ENCODE peak calls at places on chromosomes 6 and 20, in five cellular contexts. One of them, this sample, is unnamed. For H3K27me3 and H3K36me3, the result is how much of the 10 kb centered on the place peaks cover.

GRCh38 chr20:64154590-64155257 is 9.5 kb upstream of the MYT1 start:
- DNase-seq in aorta: no peak
- DNase-seq in GM12878: no peak
- DNase-seq in fibroblast of lung: no peak
- DNase-seq in GM23248: no peak
- DNase-seq in this sample: peak

GRCh38 chr20:20446613-20447012 is 78.7 kb downstream of the INSM1 start:
- DNase-seq in fibroblast of lung: no peak
- DNase-seq in GM23248: no peak
- DNase-seq in GM12878: no peak
- DNase-seq in aorta: no peak
- DNase-seq in this sample: peak

GRCh38 chr6:55208469-55208868 is 34.2 kb downstream of the HCRTR2 start:
- DNase-seq in fibroblast of lung: no peak
- DNase-seq in GM12878: no peak
- DNase-seq in aorta: no peak
- DNase-seq in GM23248: no peak
- DNase-seq in this sample: no peak

GRCh38 chr6:134103004-134103403 is 50.6 kb upstream of the SLC2A12 start:
- DNase-seq in GM12878: no peak
- DNase-seq in aorta: no peak
- DNase-seq in GM23248: no peak
- DNase-seq in fibroblast of lung: no peak
- DNase-seq in this sample: no peak

GRCh38 chr6:158467923-158468322 is 92.0 kb upstream of the TMEM181 start:
- DNase-seq in GM12878: no peak
- DNase-seq in aorta: no peak
- DNase-seq in GM23248: no peak
- DNase-seq in fibroblast of lung: no peak
- DNase-seq in this sample: no peak

GRCh38 chr6:75094614-75095321 is 111.1 kb downstream of the COL12A1 start:
- DNase-seq in GM23248: peak
- DNase-seq in aorta: no peak
- DNase-seq in fibroblast of lung: peak
- DNase-seq in GM12878: no peak
- DNase-seq in this sample: no peak

GRCh38 chr6:39263299-39264037 is 34.2 kb upstream of the KCNK5 start:
- DNase-seq in GM23248: no peak
- DNase-seq in GM12878: no peak
- DNase-seq in fibroblast of lung: no peak
- DNase-seq in aorta: no peak
- DNase-seq in this sample: no peak

GRCh38 chr20:8153281-8153908 is 21.3 kb downstream of the PLCB1 start:
- DNase-seq in fibroblast of lung: peak
- DNase-seq in GM12878: peak
- DNase-seq in GM23248: no peak
- DNase-seq in aorta: no peak
- DNase-seq in this sample: no peak

GRCh38 chr6:147063469-147064031 is 140.7 kb upstream of the STXBP5 start:
- DNase-seq in aorta: no peak
- DNase-seq in GM12878: no peak
- DNase-seq in fibroblast of lung: peak
- DNase-seq in GM23248: peak
- DNase-seq in this sample: no peak

GRCh38 chr20:52899221-52899620 is 72.9 kb upstream of the TSHZ2 start:
- DNase-seq in GM12878: no peak
- DNase-seq in aorta: no peak
- DNase-seq in GM23248: no peak
- DNase-seq in fibroblast of lung: no peak
- DNase-seq in this sample: no peak

GRCh38 chr20:14775778-14776177 is 438.4 kb upstream of the FLRT3 start:
- DNase-seq in GM12878: no peak
- DNase-seq in GM23248: peak
- DNase-seq in aorta: no peak
- DNase-seq in fibroblast of lung: peak
- DNase-seq in this sample: no peak

GRCh38 chr20:33951171-33951570 is 42.5 kb upstream of the RALY start:
- DNase-seq in GM23248: no peak
- DNase-seq in fibroblast of lung: no peak
- DNase-seq in GM12878: no peak
- DNase-seq in aorta: no peak
- DNase-seq in this sample: no peak

GRCh38 chr6:143823463-143824006 is 19.6 kb upstream of the LTV1 start:
- DNase-seq in fibroblast of lung: peak
- DNase-seq in aorta: no peak
- DNase-seq in GM23248: no peak
- DNase-seq in GM12878: no peak
- DNase-seq in this sample: no peak

GRCh38 chr6:73665686-73666319 is 12.0 kb upstream of the SLC17A5 start:
- DNase-seq in aorta: no peak
- DNase-seq in GM12878: no peak
- DNase-seq in GM23248: peak
- DNase-seq in fibroblast of lung: no peak
- DNase-seq in this sample: no peak

GRCh38 chr20:56630086-56630493 is 984 bp downstream of the TFAP2C start:
- DNase-seq in GM12878: no peak
- DNase-seq in aorta: no peak
- DNase-seq in fibroblast of lung: no peak
- DNase-seq in GM23248: peak
- DNase-seq in this sample: no peak

GRCh38 chr6:8539446-8539845 is 104.1 kb upstream of the SLC35B3 start:
- DNase-seq in GM12878: no peak
- DNase-seq in aorta: no peak
- DNase-seq in fibroblast of lung: peak
- DNase-seq in GM23248: peak
- DNase-seq in this sample: no peak

GRCh38 chr6:77463881-77464867 is 883 bp upstream of the HTR1B start:
- DNase-seq in aorta: peak
- DNase-seq in fibroblast of lung: no peak
- DNase-seq in GM23248: no peak
- DNase-seq in GM12878: no peak
- DNase-seq in this sample: no peak

GRCh38 chr6:165834613-165835259 is 171.7 kb upstream of the PDE10A start:
- DNase-seq in aorta: no peak
- DNase-seq in fibroblast of lung: no peak
- DNase-seq in GM23248: no peak
- DNase-seq in GM12878: no peak
- DNase-seq in this sample: peak

GRCh38 chr6:111741177-111741952 is 131.9 kb downstream of the FYN start:
- DNase-seq in fibroblast of lung: no peak
- DNase-seq in GM12878: peak
- DNase-seq in aorta: no peak
- DNase-seq in GM23248: no peak
- DNase-seq in this sample: no peak

GRCh38 chr6:164477126-164477525 is 832.3 kb downstream of the C6orf118 start:
- DNase-seq in fibroblast of lung: no peak
- DNase-seq in aorta: no peak
- DNase-seq in GM23248: peak
- DNase-seq in GM12878: no peak
- DNase-seq in this sample: no peak

GRCh38 chr6:68633654-68634502 is 1.2 kb upstream of the ADGRB3 start:
- DNase-seq in fibroblast of lung: no peak
- DNase-seq in aorta: no peak
- DNase-seq in GM12878: no peak
- DNase-seq in GM23248: no peak
- DNase-seq in this sample: no peak

GRCh38 chr6:68636710-68637470 is 1.8 kb downstream of the ADGRB3 start:
- DNase-seq in GM12878: no peak
- DNase-seq in GM23248: no peak
- DNase-seq in fibroblast of lung: no peak
- DNase-seq in aorta: no peak
- DNase-seq in this sample: no peak

GRCh38 chr6:68634503-68635411 is at the start of gene ADGRB3:
- DNase-seq in GM12878: no peak
- DNase-seq in GM23248: peak
- DNase-seq in aorta: peak
- DNase-seq in fibroblast of lung: peak
- DNase-seq in this sample: peak

GRCh38 chr6:68635706-68636513 is 828 bp downstream of the ADGRB3 start:
- DNase-seq in aorta: peak
- DNase-seq in fibroblast of lung: peak
- DNase-seq in GM12878: no peak
- DNase-seq in GM23248: peak
- DNase-seq in this sample: peak

GRCh38 chr6:68635412-68635705 is 277 bp downstream of the ADGRB3 start:
- DNase-seq in fibroblast of lung: no peak
- DNase-seq in GM23248: no peak
- DNase-seq in GM12878: no peak
- DNase-seq in aorta: no peak
- DNase-seq in this sample: no peak
- H3K27ac ChIP-seq in fibroblast of lung: no peak
- H3K27ac ChIP-seq in GM23248: no peak
- H3K27ac ChIP-seq in GM12878: no peak
- H3K27ac ChIP-seq in aorta: no peak
- H3K27ac ChIP-seq in this sample: peak

DNA sequence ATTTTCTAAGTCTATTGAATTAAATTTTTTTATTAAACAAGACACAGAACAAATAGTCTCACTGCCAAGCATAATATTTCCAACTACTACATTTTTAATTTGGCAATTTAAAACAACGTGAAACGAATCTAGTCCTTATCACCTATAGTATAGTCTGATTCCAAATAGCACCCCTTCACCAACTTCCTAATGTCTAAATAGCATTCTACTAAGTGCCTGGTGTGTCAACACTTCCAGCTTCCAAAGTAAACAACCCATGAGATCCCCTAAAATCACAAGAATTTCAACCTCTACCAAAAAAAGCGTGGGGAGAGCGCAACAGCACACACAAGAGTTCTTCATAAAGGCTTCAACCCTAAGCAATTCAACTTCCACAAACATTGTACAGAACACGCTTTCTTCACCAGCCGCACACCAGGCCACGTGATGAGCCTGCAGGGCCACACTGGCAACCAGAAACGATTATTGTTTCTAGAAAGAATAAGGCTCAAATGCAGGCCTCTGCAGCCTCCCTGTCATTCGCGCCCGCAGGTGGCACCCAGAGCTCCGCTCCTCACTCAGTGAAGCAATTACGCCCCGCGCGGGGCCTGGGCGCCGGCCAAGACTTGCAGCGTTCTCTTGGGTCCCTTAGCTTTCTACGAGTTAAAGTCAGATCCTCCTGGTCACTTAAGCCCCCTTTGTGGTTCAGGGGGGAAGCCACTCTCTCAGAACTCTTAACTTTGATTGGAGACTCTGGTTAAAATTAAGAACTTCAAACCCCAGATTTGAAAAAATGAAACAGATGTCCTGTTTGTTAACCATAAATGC is 18.4 kb downstream of the SIM1 start:
- DNase-seq in GM23248: no peak
- DNase-seq in aorta: peak
- DNase-seq in GM12878: no peak
- DNase-seq in fibroblast of lung: no peak
- DNase-seq in this sample: no peak
- H3K27me3 ChIP-seq in GM23248: under half
- H3K27me3 ChIP-seq in aorta: under half
- H3K27me3 ChIP-seq in GM12878: under half
- H3K27me3 ChIP-seq in fibroblast of lung: half or more
- H3K27me3 ChIP-seq in this sample: half or more

GRCh38 chr6:63579937-63580703 is 7.8 kb downstream of the LOC128125822 start:
- DNase-seq in aorta: no peak
- DNase-seq in GM12878: no peak
- DNase-seq in fibroblast of lung: no peak
- DNase-seq in GM23248: no peak
- DNase-seq in this sample: no peak
- H3K36me3 ChIP-seq in aorta: under half
- H3K36me3 ChIP-seq in GM12878: under half
- H3K36me3 ChIP-seq in fibroblast of lung: under half
- H3K36me3 ChIP-seq in GM23248: half or more
- H3K36me3 ChIP-seq in this sample: under half

GRCh38 chr6:150844371-150844770 is 21.1 kb upstream of the MTHFD1L start:
- DNase-seq in fibroblast of lung: no peak
- DNase-seq in GM12878: no peak
- DNase-seq in GM23248: no peak
- DNase-seq in aorta: no peak
- DNase-seq in this sample: no peak

GRCh38 chr6:150848400-150848799 is 17.1 kb upstream of the MTHFD1L start:
- DNase-seq in fibroblast of lung: no peak
- DNase-seq in GM12878: no peak
- DNase-seq in GM23248: no peak
- DNase-seq in aorta: no peak
- DNase-seq in this sample: no peak

GRCh38 chr6:150841189-150841588 is 24.3 kb upstream of the MTHFD1L start:
- DNase-seq in GM23248: no peak
- DNase-seq in GM12878: no peak
- DNase-seq in fibroblast of lung: no peak
- DNase-seq in aorta: no peak
- DNase-seq in this sample: no peak

GRCh38 chr6:150841697-150842096 is 23.8 kb upstream of the MTHFD1L start:
- DNase-seq in fibroblast of lung: no peak
- DNase-seq in aorta: no peak
- DNase-seq in GM23248: peak
- DNase-seq in GM12878: no peak
- DNase-seq in this sample: no peak

GRCh38 chr6:150846641-150847040 is 18.9 kb upstream of the MTHFD1L start:
- DNase-seq in GM23248: no peak
- DNase-seq in fibroblast of lung: peak
- DNase-seq in aorta: no peak
- DNase-seq in GM12878: no peak
- DNase-seq in this sample: no peak
- H3K27ac ChIP-seq in GM23248: no peak
- H3K27ac ChIP-seq in fibroblast of lung: no peak
- H3K27ac ChIP-seq in aorta: no peak
- H3K27ac ChIP-seq in GM12878: no peak
- H3K27ac ChIP-seq in this sample: no peak

GRCh38 chr6:30452736-30453507 is 36.4 kb upstream of the HLA-E start:
- DNase-seq in GM23248: no peak
- DNase-seq in GM12878: no peak
- DNase-seq in fibroblast of lung: no peak
- DNase-seq in aorta: no peak
- DNase-seq in this sample: no peak
- H3K27me3 ChIP-seq in GM23248: half or more
- H3K27me3 ChIP-seq in GM12878: under half
- H3K27me3 ChIP-seq in fibroblast of lung: under half
- H3K27me3 ChIP-seq in aorta: under half
- H3K27me3 ChIP-seq in this sample: half or more

GRCh38 chr6:15378864-15379263 is 133.0 kb downstream of the JARID2 start:
- DNase-seq in GM12878: no peak
- DNase-seq in fibroblast of lung: no peak
- DNase-seq in GM23248: no peak
- DNase-seq in aorta: no peak
- DNase-seq in this sample: no peak
- H3K36me3 ChIP-seq in GM12878: under half
- H3K36me3 ChIP-seq in fibroblast of lung: under half
- H3K36me3 ChIP-seq in GM23248: under half
- H3K36me3 ChIP-seq in aorta: under half
- H3K36me3 ChIP-seq in this sample: under half

GRCh38 chr6:23180504-23181293 is 611.3 kb downstream of the HDGFL1 start:
- DNase-seq in GM12878: no peak
- DNase-seq in GM23248: peak
- DNase-seq in aorta: no peak
- DNase-seq in fibroblast of lung: peak
- DNase-seq in this sample: peak
- H3K27ac ChIP-seq in GM12878: no peak
- H3K27ac ChIP-seq in GM23248: no peak
- H3K27ac ChIP-seq in aorta: no peak
- H3K27ac ChIP-seq in fibroblast of lung: no peak
- H3K27ac ChIP-seq in this sample: peak